ENCODE peak calls at places on chromosomes 6 and 20, in four cellular contexts. Y is A549, J is GM12878, E is K562. S is an unnamed sample.

GRCh38 chr6:22015944-22016343 is 280.9 kb downstream of the PRL start:
- DNase-seq in J (no peak), Y (no peak), E (no peak), S (no peak)

GRCh38 chr6:117389227-117390057 is 36.3 kb downstream of the ROS1 start:
- DNase-seq in J (no peak), Y (peak; percentile 35), E (no peak), S (peak; percentile 78)

GRCh38 chr6:72420409-72420808 is 201.5 kb upstream of the KCNQ5 start:
- DNase-seq in E (peak; percentile 40), J (no peak), Y (no peak), S (no peak)

GRCh38 chr20:58012731-58013510 is 215.5 kb downstream of the ANKRD60 start:
- DNase-seq in E (no peak), J (no peak), Y (no peak), S (no peak)

GRCh38 chr20:20887593-20888272 is 175.3 kb upstream of the RALGAPA2 start:
- DNase-seq in Y (no peak), J (no peak), E (no peak), S (no peak)

GRCh38 chr6:169000022-169000421 is 253.6 kb downstream of the THBS2 start:
- DNase-seq in Y (no peak), E (no peak), J (no peak), S (no peak)

GRCh38 chr6:7295916-7296315 is 17.1 kb downstream of the SSR1 start:
- DNase-seq in Y (no peak), E (no peak), J (no peak), S (no peak)

GRCh38 chr6:45822864-45823263 is 192.8 kb downstream of the CLIC5 start:
- DNase-seq in E (no peak), Y (no peak), J (no peak), S (no peak)

GRCh38 chr6:33632603-33633039 is 11.5 kb downstream of the ITPR3 start:
- DNase-seq in J (no peak), E (peak; percentile 82), Y (peak; percentile 57), S (peak; percentile 75)

GRCh38 chr20:61865353-61865752 is 200.3 kb downstream of the TAF4 start:
- DNase-seq in Y (no peak), E (no peak), J (no peak), S (no peak)

GRCh38 chr6:4637691-4638433 is 138.3 kb upstream of the CDYL start:
- DNase-seq in E (peak; percentile 65), J (peak; percentile 4), Y (peak; percentile 10), S (no peak)

GRCh38 chr6:13049666-13050254 is 278.6 kb downstream of the TBC1D7 start:
- DNase-seq in E (no peak), J (no peak), Y (no peak), S (no peak)

GRCh38 chr6:90118581-90118980 is 178.1 kb downstream of the BACH2 start:
- DNase-seq in Y (no peak), E (no peak), J (no peak), S (no peak)

GRCh38 chr20:4167261-4168004 is 152.1 kb upstream of the RNF24 start:
- DNase-seq in Y (no peak), E (no peak), J (no peak), S (peak; percentile 95)

GRCh38 chr6:3389390-3390167 is 67.3 kb downstream of the SLC22A23 start:
- DNase-seq in E (no peak), J (no peak), Y (no peak), S (no peak)

GRCh38 chr6:17705778-17706579 is 746 bp downstream of the NUP153 start:
- DNase-seq in Y (peak; percentile 78), J (no peak), E (peak; percentile 82), S (peak; percentile 57)

GRCh38 chr6:17707371-17707651 is 586 bp upstream of the NUP153 start:
- DNase-seq in E (peak; percentile 30), J (no peak), Y (no peak), S (no peak)

GRCh38 chr6:17706580-17707370 is at the start of gene NUP153:
- DNase-seq in J (peak; percentile 96), Y (peak; percentile 98), E (peak; percentile 100), S (peak; percentile 98)

GRCh38 chr6:17703256-17703694 is 3.5 kb downstream of the NUP153 start:
- DNase-seq in Y (peak; percentile 39), E (peak; percentile 84), J (no peak), S (peak; percentile 50)

DNA sequence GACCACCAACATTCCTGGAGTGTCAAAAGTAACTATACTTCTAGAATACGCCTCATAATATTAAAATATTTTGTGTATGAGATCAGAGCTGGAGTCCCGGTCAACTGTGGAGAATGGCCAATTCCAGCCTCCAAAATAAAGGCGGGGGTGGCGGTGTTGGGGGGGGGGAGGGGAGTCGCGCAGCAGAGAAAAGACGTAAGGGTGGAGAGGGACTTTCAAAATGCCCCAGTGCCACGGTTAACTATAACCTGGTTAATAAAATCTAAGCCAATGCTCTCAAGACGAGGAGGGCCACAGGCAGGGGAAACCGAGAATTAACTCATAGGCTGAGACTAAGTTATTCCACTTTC is 1.3 kb downstream of the NUP153 start:
- DNase-seq in Y (peak; percentile 52), J (no peak), E (peak; percentile 77), S (peak; percentile 37)
- TF ChIP-seq POLR2AphosphoS2 in Y (no peak), J (no peak), E (no peak), S (no peak)

DNA sequence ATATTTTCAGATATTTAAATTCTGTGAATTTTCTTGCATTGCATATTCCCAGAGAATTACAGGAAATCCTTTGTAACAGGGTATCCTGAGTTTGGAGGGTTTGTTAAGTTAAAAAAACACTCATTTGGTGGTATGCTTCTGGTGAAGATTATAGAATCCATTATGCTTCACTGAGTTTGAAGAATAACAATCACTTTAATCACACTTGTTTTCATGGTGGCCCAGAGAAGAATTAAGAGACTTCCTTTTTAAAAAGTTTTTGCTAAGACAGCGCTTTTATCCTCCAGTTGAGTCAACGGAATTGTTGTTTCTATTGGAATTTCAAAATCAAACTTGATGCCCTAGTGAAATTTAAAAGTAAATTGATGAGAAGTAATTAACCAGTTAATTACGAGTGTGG is 17.4 kb downstream of the PLEKHG1 start:
- DNase-seq in E (no peak), J (no peak), Y (no peak), S (no peak)
- H3K4me2 ChIP-seq in E (no peak overlapping the region), J (no peak overlapping the region), Y (no peak overlapping the region), S (no peak overlapping the region)

GRCh38 chr20:49916146-49917002 is 1.0 kb upstream of the SPATA2 start:
- DNase-seq in E (peak; percentile 85), Y (peak; percentile 79), J (no peak), S (peak; percentile 100)
- TF ChIP-seq POLR2AphosphoS2 in E (no peak), Y (no peak), J (no peak), S (no peak)

DNA sequence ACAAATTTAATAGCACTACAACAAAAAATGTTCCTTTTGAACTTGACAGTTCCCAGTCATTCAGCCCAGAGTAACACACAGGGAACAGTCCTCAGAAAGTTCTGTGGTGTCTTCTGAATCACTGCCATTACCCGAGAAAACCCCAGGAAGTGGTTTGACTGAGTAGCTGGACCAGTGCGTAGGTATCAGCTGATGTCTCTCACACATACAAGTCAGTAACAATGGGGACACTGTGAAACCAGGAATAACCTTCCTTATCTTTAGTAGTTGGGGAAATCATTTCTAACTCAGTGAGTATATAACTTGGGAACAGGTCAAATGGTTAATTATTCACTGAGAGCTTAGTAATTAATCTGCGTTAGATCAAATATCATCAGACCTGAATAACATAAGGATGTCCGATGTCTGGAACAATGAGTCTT is 73.1 kb downstream of the HIVEP2 start:
- DNase-seq in J (no peak), E (no peak), Y (no peak), S (peak; percentile 83)
- H3K4me2 ChIP-seq in J (peak overlapping the region; percentile 54), E (no peak overlapping the region), Y (peak overlapping the region; percentile 25), S (peak overlapping the region; percentile 30)

S was measured in HepG2.